ENCODE peak calls at places on chromosomes 2 and 18, in six cellular contexts. B is H9, H is neuronal stem cell, J is IMR-90, D is mesenchymal stem cell, F is trophoblast cell. R is an unnamed sample.

GRCh38 chr2:238379096-238379810 is 47.5 kb upstream of the ASB1 start:
- DNase-seq in B (no peak), H (no peak), J (peak), D (no peak), F (no peak), R (no peak)

GRCh38 chr2:42929577-42929984 is 137.2 kb upstream of the HAAO start:
- DNase-seq in B (no peak), H (no peak), J (no peak), D (no peak), F (no peak), R (no peak)

GRCh38 chr2:136376211-136376610 is 258.3 kb upstream of the CXCR4 start:
- DNase-seq in B (peak), H (no peak), J (no peak), D (no peak), F (no peak), R (peak)

GRCh38 chr2:54549912-54550518 is 93.9 kb downstream of the SPTBN1 start:
- DNase-seq in B (no peak), H (no peak), J (no peak), D (no peak), F (no peak), R (no peak)

GRCh38 chr2:104444840-104445239 is 409.1 kb upstream of the POU3F3 start:
- DNase-seq in B (no peak), H (no peak), J (no peak), D (no peak), F (peak), R (no peak)

GRCh38 chr2:241410739-241411176 is 54.7 kb downstream of the FARP2 start:
- DNase-seq in B (no peak), H (no peak), J (peak), D (peak), F (no peak), R (no peak)

GRCh38 chr2:194252127-194252526 is 1404.9 kb upstream of the SLC39A10 start:
- DNase-seq in B (no peak), H (no peak), J (no peak), D (no peak), F (no peak), R (no peak)

GRCh38 chr2:72883356-72883962 is 3.7 kb upstream of the SPR start:
- DNase-seq in B (peak), H (peak), J (peak), D (peak), F (peak), R (no peak)

GRCh38 chr2:203327582-203327917 is 644 bp upstream of the ABI2 start:
- DNase-seq in B (no peak), H (no peak), J (no peak), D (no peak), F (no peak), R (no peak)

GRCh38 chr2:100779908-100780202 is 40.1 kb upstream of the NPAS2 start:
- DNase-seq in B (no peak), H (no peak), J (no peak), D (no peak), F (no peak), R (no peak)

GRCh38 chr2:126909366-126909765 is 10.7 kb downstream of the TEX51 start:
- DNase-seq in B (no peak), H (no peak), J (no peak), D (no peak), F (no peak), R (peak)

GRCh38 chr2:136527560-136527959 is 237.8 kb upstream of the THSD7B start:
- DNase-seq in B (peak), H (peak), J (no peak), D (no peak), F (no peak), R (peak)

GRCh38 chr2:44705851-44706555 is 235.5 kb upstream of the SIX3 start:
- DNase-seq in B (no peak), H (peak), J (no peak), D (no peak), F (no peak), R (no peak)

GRCh38 chr2:102025016-102025491 is 33.3 kb downstream of the IL1R2 start:
- DNase-seq in B (no peak), H (no peak), J (peak), D (peak), F (no peak), R (no peak)

GRCh38 chr2:217105733-217106649 is 246.1 kb upstream of the TNP1 start:
- DNase-seq in B (no peak), H (no peak), J (peak), D (peak), F (peak), R (peak)

GRCh38 chr2:83650897-83651296 is 808.2 kb downstream of the SUCLG1 start:
- DNase-seq in B (no peak), H (no peak), J (no peak), D (no peak), F (no peak), R (no peak)

GRCh38 chr2:1884933-1885580 is 140.7 kb upstream of the PXDN start:
- DNase-seq in B (no peak), H (no peak), J (peak), D (no peak), F (no peak), R (no peak)

GRCh38 chr2:190180313-190181065 is 118.0 kb upstream of the MSTN start:
- DNase-seq in B (peak), H (peak), J (no peak), D (peak), F (peak), R (peak)

GRCh38 chr2:235707411-235708096 is 213.7 kb downstream of the AGAP1 start:
- DNase-seq in B (no peak), H (no peak), J (no peak), D (no peak), F (no peak), R (no peak)

GRCh38 chr2:96150007-96150406 is 4.8 kb upstream of the DUSP2 start:
- DNase-seq in B (peak), H (no peak), J (no peak), D (no peak), F (no peak), R (no peak)

GRCh38 chr18:76553715-76554603 is 58.9 kb upstream of the ZNF516 start:
- DNase-seq in B (no peak), H (no peak), J (peak), D (peak), F (no peak), R (no peak)

GRCh38 chr2:38653715-38654494 is 12.0 kb upstream of the GALM start:
- DNase-seq in B (no peak), H (no peak), J (peak), D (no peak), F (no peak), R (no peak)

GRCh38 chr2:73939419-73939818 is 12.7 kb downstream of the DGUOK start:
- DNase-seq in B (peak), H (no peak), J (peak), D (peak), F (peak), R (peak)

GRCh38 chr2:8583400-8584173 is 98.3 kb upstream of the ID2 start:
- DNase-seq in B (peak), H (peak), J (peak), D (peak), F (peak), R (peak)

GRCh38 chr2:42848270-42848669 is 55.9 kb upstream of the HAAO start:
- DNase-seq in B (no peak), H (no peak), J (no peak), D (no peak), F (no peak), R (no peak)

GRCh38 chr18:45608400-45608799 is 6.9 kb upstream of the SLC14A2 start:
- DNase-seq in B (no peak), H (no peak), J (no peak), D (no peak), F (no peak), R (no peak)

GRCh38 chr2:240348522-240348921 is 86.9 kb upstream of the GPC1 start:
- DNase-seq in B (no peak), H (no peak), J (peak), D (no peak), F (no peak), R (no peak)

GRCh38 chr2:138359532-138359931 is 142.0 kb upstream of the SPOPL start:
- DNase-seq in B (no peak), H (no peak), J (no peak), D (no peak), F (no peak), R (no peak)

GRCh38 chr18:33116376-33116775 is 324.1 kb downstream of the CCDC178 start:
- DNase-seq in B (no peak), H (no peak), J (no peak), D (no peak), F (no peak), R (no peak)

GRCh38 chr2:37683926-37684780 is 12.7 kb upstream of the CDC42EP3 start:
- DNase-seq in B (no peak), H (no peak), J (peak), D (peak), F (no peak), R (no peak)

GRCh38 chr2:160321025-160321424 is 121.0 kb upstream of the ITGB6 start:
- DNase-seq in B (no peak), H (no peak), J (no peak), D (no peak), F (no peak), R (no peak)

GRCh38 chr18:31101148-31102019 is 837 bp downstream of the DSC2 start:
- DNase-seq in B (peak), H (peak), J (no peak), D (peak), F (peak), R (peak)

GRCh38 chr2:44974064-44974715 is 32.7 kb downstream of the SIX3 start:
- DNase-seq in B (peak), H (peak), J (peak), D (peak), F (peak), R (no peak)

GRCh38 chr18:832085-832681 is 20.1 kb upstream of the YES1 start:
- DNase-seq in B (peak), H (no peak), J (no peak), D (peak), F (peak), R (peak)

GRCh38 chr2:179550849-179551248 is 286.2 kb upstream of the SESTD1 start:
- DNase-seq in B (no peak), H (no peak), J (no peak), D (no peak), F (no peak), R (no peak)

GRCh38 chr2:181738483-181739015 is 58.2 kb upstream of the NEUROD1 start:
- DNase-seq in B (no peak), H (no peak), J (no peak), D (no peak), F (no peak), R (no peak)

GRCh38 chr2:20673686-20674308 is 6.9 kb downstream of the GDF7 start:
- DNase-seq in B (no peak), H (no peak), J (no peak), D (no peak), F (no peak), R (no peak)

GRCh38 chr18:40283560-40283959 is 1671.5 kb upstream of the PIK3C3 start:
- DNase-seq in B (no peak), H (no peak), J (no peak), D (no peak), F (no peak), R (no peak)
- H3K14ac ChIP-seq in B (no peak), H (no peak), J (no peak), D (no peak), F (no peak), R (no peak)

DNA sequence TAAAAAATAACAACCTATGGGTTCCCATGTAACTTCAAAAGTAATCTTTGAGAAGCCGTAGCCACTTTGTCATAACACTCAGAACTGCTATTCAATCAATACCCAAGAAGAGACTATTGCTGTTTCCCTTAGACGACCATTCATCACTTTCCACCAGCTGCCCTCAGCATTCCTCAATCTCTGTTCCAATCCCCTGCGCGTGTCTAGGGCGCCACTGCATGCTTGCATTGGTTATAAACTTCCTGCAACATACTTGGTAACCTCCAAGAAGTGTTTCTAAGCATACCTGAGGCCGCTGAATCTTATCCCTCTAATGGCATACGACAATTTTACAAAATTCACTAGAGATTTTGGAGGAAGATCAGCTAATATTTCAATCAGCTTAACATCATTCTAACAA is 134.2 kb downstream of the LAMA1 start:
- DNase-seq in B (no peak), H (no peak), J (no peak), D (no peak), F (no peak), R (no peak)
- H3K14ac ChIP-seq in B (no peak), H (no peak), J (no peak), D (no peak), F (peak), R (no peak)

DNA sequence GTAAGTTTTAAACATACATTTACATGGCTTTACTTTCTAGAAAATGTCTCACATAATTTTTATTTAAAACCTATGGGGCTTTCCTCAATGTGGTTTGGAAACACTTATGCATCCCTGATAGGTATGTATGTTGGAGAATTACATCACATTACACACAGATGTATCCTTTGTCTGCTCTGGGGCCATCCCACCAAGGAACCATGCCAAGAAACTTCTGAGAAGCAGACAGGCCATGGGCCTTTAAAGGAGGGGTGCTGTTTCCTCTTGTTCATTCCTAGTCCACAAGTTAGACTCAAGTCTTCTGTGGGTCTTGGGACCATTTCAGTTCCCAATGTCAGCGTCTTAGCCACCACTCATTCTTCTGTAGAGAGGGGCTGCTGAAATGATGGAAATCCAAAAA is 162.0 kb upstream of the SETBP1 start:
- DNase-seq in B (no peak), H (no peak), J (no peak), D (no peak), F (no peak), R (no peak)
- H3K14ac ChIP-seq in B (no peak), H (no peak), J (no peak), D (no peak), F (no peak), R (no peak)

GRCh38 chr2:120857931-120858330 is 122.3 kb downstream of the GLI2 start:
- DNase-seq in B (no peak), H (no peak), J (no peak), D (no peak), F (no peak), R (no peak)

GRCh38 chr2:120858361-120858760 is 122.7 kb downstream of the GLI2 start:
- DNase-seq in B (no peak), H (no peak), J (no peak), D (no peak), F (no peak), R (no peak)

GRCh38 chr2:120859814-120860578 is 124.3 kb downstream of the GLI2 start:
- DNase-seq in B (no peak), H (no peak), J (no peak), D (no peak), F (no peak), R (no peak)

GRCh38 chr2:120857422-120857821 is 121.8 kb downstream of the GLI2 start:
- DNase-seq in B (no peak), H (no peak), J (no peak), D (no peak), F (no peak), R (no peak)

GRCh38 chr2:120858764-120859525 is 123.3 kb downstream of the GLI2 start:
- DNase-seq in B (peak), H (peak), J (no peak), D (no peak), F (no peak), R (no peak)
- H3K14ac ChIP-seq in B (no peak), H (no peak), J (no peak), D (no peak), F (no peak), R (no peak)

DNA sequence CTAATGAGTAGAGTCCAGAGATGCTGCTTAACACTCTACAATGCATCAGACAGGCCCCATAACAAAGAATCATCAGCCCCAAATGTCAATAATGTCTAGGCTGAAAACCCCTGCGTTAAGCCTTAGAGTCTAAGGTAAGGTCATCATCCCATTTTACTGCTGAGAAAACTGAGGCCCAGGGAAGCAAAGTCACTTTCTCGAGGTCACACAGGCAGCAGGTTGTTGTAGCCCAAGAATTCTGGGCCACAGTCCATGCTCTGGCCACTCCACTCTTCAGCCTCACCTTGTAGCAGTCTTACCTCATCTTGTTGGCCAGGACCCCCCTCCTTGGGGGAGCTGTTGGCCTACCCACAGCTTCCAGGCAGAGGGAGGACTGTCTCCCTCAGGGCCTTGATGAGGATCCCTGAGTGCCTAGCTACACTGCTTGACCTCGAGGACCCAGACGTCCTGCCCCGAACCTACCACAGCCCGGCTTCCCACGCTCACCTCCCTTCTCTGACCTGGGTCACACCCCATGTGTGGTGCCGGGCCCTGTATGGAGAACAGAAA is 54.4 kb downstream of the SMAD7 start:
- DNase-seq in B (no peak), H (no peak), J (no peak), D (no peak), F (no peak), R (no peak)
- H3K14ac ChIP-seq in B (no peak), H (no peak), J (peak), D (no peak), F (peak), R (no peak)

R was measured in H1.